ENCODE peak calls at places on chromosomes 7 and 10, in eight cellular contexts. G is endodermal cell, W is BJ, N is heart left ventricle, T is colonic mucosa, B is suprapubic skin, J is tibial artery, Z is cardiac muscle cell. S is an unnamed sample. For H3K27me3, the result is how much of the 10 kb centered on the place peaks cover.

GRCh38 chr7:44114586-44115310 is 8.6 kb downstream of the POLD2 start:
- DNase-seq in G (no peak), W (no peak), N (peak), T (no peak), B (no peak), J (no peak), Z (no peak), S (no peak)

GRCh38 chr10:126459032-126459831 is 71.0 kb upstream of the ADAM12 start:
- DNase-seq in G (no peak), W (no peak), N (no peak), T (no peak), B (no peak), J (no peak), Z (no peak), S (no peak)

GRCh38 chr10:98460837-98461499 is 14.2 kb upstream of the HPS1 start:
- DNase-seq in G (no peak), W (peak), N (no peak), T (peak), B (peak), J (peak), Z (peak), S (no peak)

GRCh38 chr7:130430841-130431713 is 9.7 kb downstream of the CEP41 start:
- DNase-seq in G (no peak), W (peak), N (no peak), T (no peak), B (no peak), J (no peak), Z (no peak), S (peak)

GRCh38 chr10:43424431-43424830 is 12.5 kb upstream of the ZNF487 start:
- DNase-seq in G (no peak), W (no peak), N (no peak), T (no peak), B (no peak), J (no peak), Z (no peak), S (no peak)

GRCh38 chr7:3916146-3916545 is 615.1 kb downstream of the SDK1 start:
- DNase-seq in G (no peak), W (no peak), N (no peak), T (no peak), B (no peak), J (no peak), Z (no peak), S (no peak)

GRCh38 chr7:151382079-151382885 is 27.6 kb downstream of the WDR86 start:
- DNase-seq in G (peak), W (no peak), N (peak), T (no peak), B (peak), J (no peak), Z (no peak), S (peak)

GRCh38 chr7:149773446-149774236 is at the start of gene ZNF467:
- DNase-seq in G (peak), W (no peak), N (peak), T (peak), B (peak), J (peak), Z (peak), S (peak)

GRCh38 chr10:43292745-43293676 is 26.1 kb upstream of the RASGEF1A start:
- DNase-seq in G (peak), W (no peak), N (no peak), T (peak), B (peak), J (peak), Z (peak), S (peak)

GRCh38 chr10:118241229-118242137 is 100.6 kb downstream of the FAM204A start:
- DNase-seq in G (peak), W (peak), N (peak), T (peak), B (peak), J (peak), Z (peak), S (peak)

GRCh38 chr7:85669139-85669692 is 482.4 kb upstream of the SEMA3D start:
- DNase-seq in G (no peak), W (no peak), N (no peak), T (no peak), B (no peak), J (no peak), Z (no peak), S (no peak)

GRCh38 chr10:63887026-63887589 is 365.9 kb downstream of the REEP3 start:
- DNase-seq in G (peak), W (no peak), N (peak), T (no peak), B (no peak), J (no peak), Z (no peak), S (no peak)

GRCh38 chr7:96527133-96527827 is 182.4 kb downstream of the SEM1 start:
- DNase-seq in G (no peak), W (no peak), N (no peak), T (no peak), B (no peak), J (no peak), Z (no peak), S (no peak)

GRCh38 chr10:114042895-114043531 is 653 bp upstream of the ADRB1 start:
- DNase-seq in G (peak), W (no peak), N (peak), T (no peak), B (peak), J (no peak), Z (peak), S (peak)

GRCh38 chr7:96992624-96993452 is 12.5 kb upstream of the DLX6 start:
- DNase-seq in G (peak), W (no peak), N (no peak), T (no peak), B (no peak), J (no peak), Z (no peak), S (no peak)

GRCh38 chr10:101686133-101686925 is 8.6 kb downstream of the FBXW4 start:
- DNase-seq in G (no peak), W (no peak), N (no peak), T (no peak), B (no peak), J (no peak), Z (no peak), S (no peak)
- H3K27me3 ChIP-seq in G (under half), W (under half), N (under half), T (under half), B (under half), J (under half), Z (under half), S (under half)

GRCh38 chr7:2520808-2521146 is 1.2 kb downstream of the LFNG start:
- DNase-seq in G (no peak), W (no peak), N (no peak), T (peak), B (no peak), J (no peak), Z (no peak), S (no peak)
- H3K4me3 ChIP-seq in G (peak), W (peak), N (peak), T (peak), B (peak), J (peak), Z (no peak), S (peak)

DNA sequence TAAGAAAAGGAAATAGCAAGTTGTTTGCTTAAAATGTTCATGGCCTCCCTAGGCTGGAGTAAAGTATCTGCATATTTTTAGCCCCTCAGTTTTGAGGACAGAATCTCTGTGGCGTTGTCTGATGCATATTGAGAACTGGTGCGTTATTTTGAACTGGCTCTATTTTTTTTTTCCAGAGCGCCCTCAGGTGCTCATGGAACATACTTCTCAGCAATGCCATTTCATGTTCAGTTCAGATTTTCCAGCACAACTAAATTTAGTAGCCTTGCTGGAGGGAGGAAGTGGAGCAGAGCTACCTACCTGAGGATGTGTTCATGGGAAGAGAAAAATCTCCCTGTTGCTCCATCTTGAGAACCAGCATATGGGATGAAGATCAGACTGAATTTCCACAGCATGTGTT is 870.5 kb downstream of the LRMDA start:
- DNase-seq in G (no peak), W (no peak), N (no peak), T (no peak), B (no peak), J (no peak), Z (peak), S (peak)
- TF ChIP-seq CTCF in G (peak), W (no peak), N (no peak), T (no peak), B (no peak), J (no peak), Z (no peak), S (peak)

GRCh38 chr7:51317582-51317910 is 937 bp upstream of the COBL start:
- DNase-seq in G (peak), W (no peak), N (no peak), T (no peak), B (no peak), J (no peak), Z (no peak), S (no peak)

GRCh38 chr7:51316666-51317581 is at the start of gene COBL:
- DNase-seq in G (peak), W (no peak), N (no peak), T (peak), B (no peak), J (no peak), Z (peak), S (peak)

GRCh38 chr7:51316262-51316665 is 345 bp downstream of the COBL start:
- DNase-seq in G (peak), W (no peak), N (no peak), T (peak), B (peak), J (no peak), Z (no peak), S (peak)

GRCh38 chr7:51318886-51319579 is 2.4 kb upstream of the COBL start:
- DNase-seq in G (peak), W (no peak), N (no peak), T (peak), B (no peak), J (no peak), Z (no peak), S (no peak)

DNA sequence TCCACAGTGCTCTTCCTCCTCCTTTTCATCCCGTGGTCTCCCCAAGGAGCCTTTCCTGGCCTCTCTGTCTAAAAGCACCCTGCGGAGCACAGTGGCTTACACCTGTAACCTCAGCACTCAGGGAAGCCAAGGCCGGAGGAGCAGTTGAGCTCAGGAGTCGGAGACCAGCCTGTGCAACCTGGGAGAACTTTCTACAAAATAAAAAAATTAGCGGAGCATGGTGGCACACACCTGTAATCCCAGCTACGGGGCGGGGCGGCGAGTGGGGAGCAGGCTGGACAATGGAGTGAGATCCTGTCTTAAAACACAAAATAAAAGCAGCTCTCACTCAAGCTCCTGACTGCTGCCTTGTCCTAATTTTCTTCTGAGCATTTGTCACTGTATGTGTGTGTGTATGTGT is 1.4 kb upstream of the COBL start:
- DNase-seq in G (no peak), W (no peak), N (no peak), T (no peak), B (no peak), J (no peak), Z (no peak), S (no peak)
- H3K27me3 ChIP-seq in G (under half), W (under half), N (under half), T (under half), B (under half), J (under half), Z (half or more), S (under half)

GRCh38 chr7:157690833-157691382 is 354.1 kb downstream of the DNAJB6 start:
- DNase-seq in G (peak), W (peak), N (no peak), T (peak), B (peak), J (peak), Z (peak), S (peak)
- H3K4me3 ChIP-seq in G (no peak), W (peak), N (peak), T (peak), B (peak), J (peak), Z (no peak), S (peak)

DNA sequence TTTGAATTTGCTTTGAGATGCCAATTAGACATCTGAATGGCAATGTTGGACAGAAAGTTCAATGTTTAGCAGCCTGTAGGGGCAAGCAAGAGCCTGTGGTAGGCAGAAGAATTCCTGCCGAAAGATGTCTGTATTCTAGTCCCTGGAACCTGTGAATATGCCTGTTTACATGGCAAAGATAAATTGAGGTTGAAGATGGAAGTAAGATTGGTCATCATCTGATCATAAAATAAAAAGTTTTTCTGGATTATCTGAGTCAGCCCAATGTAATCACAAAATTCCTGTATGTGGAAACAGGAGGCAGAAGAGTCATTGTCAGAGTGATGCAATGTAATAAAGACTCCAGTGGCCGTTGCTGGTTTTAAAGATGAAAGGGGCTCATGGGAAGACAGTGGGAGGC is 430.5 kb downstream of the MDFIC start:
- DNase-seq in G (no peak), W (peak), N (no peak), T (no peak), B (no peak), J (no peak), Z (no peak), S (no peak)
- TF ChIP-seq CTCF in G (peak), W (peak), N (no peak), T (no peak), B (no peak), J (no peak), Z (no peak), S (no peak)

GRCh38 chr7:101119876-101120275 is 7.0 kb upstream of the SERPINE1 start:
- DNase-seq in G (no peak), W (no peak), N (no peak), T (no peak), B (no peak), J (no peak), Z (no peak), S (no peak)
- H3K27me3 ChIP-seq in G (under half), W (under half), N (under half), T (under half), B (under half), J (under half), Z (under half), S (half or more)

GRCh38 chr7:129295015-129295423 is 70.2 kb downstream of the AHCYL2 start:
- DNase-seq in G (no peak), W (no peak), N (no peak), T (no peak), B (no peak), J (peak), Z (no peak), S (peak)
- H3K4me3 ChIP-seq in G (no peak), W (no peak), N (no peak), T (no peak), B (no peak), J (no peak), Z (no peak), S (no peak)

GRCh38 chr10:12501324-12501723 is 152.0 kb downstream of the CAMK1D start:
- DNase-seq in G (no peak), W (no peak), N (no peak), T (peak), B (peak), J (no peak), Z (no peak), S (no peak)

GRCh38 chr10:12504176-12504575 is 154.8 kb downstream of the CAMK1D start:
- DNase-seq in G (peak), W (no peak), N (no peak), T (peak), B (peak), J (no peak), Z (no peak), S (no peak)

GRCh38 chr10:12501851-12502525 is 152.6 kb downstream of the CAMK1D start:
- DNase-seq in G (peak), W (no peak), N (no peak), T (peak), B (peak), J (no peak), Z (no peak), S (no peak)

GRCh38 chr10:12503311-12503710 is 154.0 kb downstream of the CAMK1D start:
- DNase-seq in G (peak), W (no peak), N (no peak), T (peak), B (peak), J (no peak), Z (no peak), S (no peak)

DNA sequence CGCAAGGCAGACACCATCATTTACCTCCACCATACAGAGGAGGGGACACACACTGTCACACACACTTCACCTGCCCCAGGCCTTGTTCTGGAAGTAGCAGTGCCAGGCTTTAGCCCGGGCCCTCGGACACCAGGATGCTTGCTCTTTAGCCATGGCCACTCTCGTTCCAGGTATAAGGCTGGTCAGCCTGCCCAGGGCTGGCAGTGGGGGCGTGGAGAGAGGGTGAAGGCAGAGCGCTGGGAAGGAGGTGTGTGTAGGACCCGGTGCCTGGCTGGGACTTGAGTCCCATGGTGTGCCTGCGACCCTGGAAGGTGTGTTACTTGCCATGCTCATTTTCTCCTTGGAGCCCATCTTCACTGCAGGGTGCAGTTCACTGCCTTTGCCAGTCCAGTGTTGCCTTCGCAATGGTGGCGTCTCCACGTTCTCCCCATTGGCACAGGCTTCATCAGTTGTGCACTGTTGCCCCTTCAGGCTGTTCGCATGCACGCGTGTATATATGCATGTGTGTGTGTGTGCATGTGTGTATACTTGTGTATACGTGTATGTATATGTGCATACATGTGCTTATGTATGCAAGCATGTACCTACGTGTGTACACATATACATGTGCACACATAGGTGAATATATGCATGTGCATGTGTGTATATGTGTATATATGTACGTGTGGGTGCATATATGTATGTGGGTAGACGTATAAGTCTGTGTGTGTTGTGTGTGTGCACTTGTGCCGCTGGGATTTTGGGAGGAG is 153.4 kb downstream of the CAMK1D start:
- DNase-seq in G (peak), W (no peak), N (no peak), T (peak), B (peak), J (no peak), Z (no peak), S (no peak)
- TF ChIP-seq CTCF in G (no peak), W (no peak), N (no peak), T (no peak), B (no peak), J (no peak), Z (no peak), S (no peak)

S was measured in WERI-Rb-1.